ENCODE peak calls at places on chromosomes 3 and 15, in four cellular contexts. M is GM12878, O is HepG2, X is K562. W is an unnamed sample.

GRCh38 chr3:177431525-177432255 is 234.4 kb upstream of the TBL1XR1 start:
- DNase-seq in M (no peak), O (no peak), X (peak), W (peak)

GRCh38 chr3:44995142-44995770 is 19.2 kb downstream of the EXOSC7 start:
- DNase-seq in M (no peak), O (no peak), X (no peak), W (peak)

GRCh38 chr15:95287774-95288173 is 1042.7 kb upstream of the NR2F2 start:
- DNase-seq in M (no peak), O (no peak), X (no peak), W (no peak)

GRCh38 chr15:29784413-29784812 is 37.9 kb downstream of the TJP1 start:
- DNase-seq in M (no peak), O (no peak), X (no peak), W (no peak)

GRCh38 chr15:93034512-93034911 is 54.5 kb downstream of the RGMA start:
- DNase-seq in M (no peak), O (no peak), X (no peak), W (no peak)

GRCh38 chr3:182609575-182610156 is 183.6 kb upstream of the ATP11B start:
- DNase-seq in M (no peak), O (no peak), X (no peak), W (peak)

GRCh38 chr3:184545769-184546168 is 15.8 kb upstream of the EPHB3 start:
- DNase-seq in M (no peak), O (no peak), X (no peak), W (no peak)

GRCh38 chr15:78979456-78980320 is 34.8 kb upstream of the CTSH start:
- DNase-seq in M (peak), O (peak), X (peak), W (peak)

GRCh38 chr15:64892850-64893403 is 18.8 kb upstream of the ANKDD1A start:
- DNase-seq in M (peak), O (no peak), X (no peak), W (no peak)

GRCh38 chr15:42494998-42495360 is 455 bp upstream of the SNAP23 start:
- DNase-seq in M (no peak), O (peak), X (no peak), W (no peak)

GRCh38 chr3:56484096-56484495 is 15.8 kb upstream of the ERC2 start:
- DNase-seq in M (no peak), O (no peak), X (no peak), W (no peak)

GRCh38 chr3:69216981-69217380 is 94.6 kb upstream of the LMOD3 start:
- DNase-seq in M (no peak), O (no peak), X (no peak), W (no peak)

GRCh38 chr3:13012228-13012691 is 61.0 kb downstream of the IQSEC1 start:
- DNase-seq in M (peak), O (no peak), X (no peak), W (no peak)

GRCh38 chr3:106029941-106030619 is 161.3 kb upstream of the CBLB start:
- DNase-seq in M (no peak), O (no peak), X (no peak), W (no peak)

GRCh38 chr3:71117572-71118247 is 465.8 kb downstream of the FOXP1 start:
- DNase-seq in M (no peak), O (no peak), X (no peak), W (no peak)

DNA sequence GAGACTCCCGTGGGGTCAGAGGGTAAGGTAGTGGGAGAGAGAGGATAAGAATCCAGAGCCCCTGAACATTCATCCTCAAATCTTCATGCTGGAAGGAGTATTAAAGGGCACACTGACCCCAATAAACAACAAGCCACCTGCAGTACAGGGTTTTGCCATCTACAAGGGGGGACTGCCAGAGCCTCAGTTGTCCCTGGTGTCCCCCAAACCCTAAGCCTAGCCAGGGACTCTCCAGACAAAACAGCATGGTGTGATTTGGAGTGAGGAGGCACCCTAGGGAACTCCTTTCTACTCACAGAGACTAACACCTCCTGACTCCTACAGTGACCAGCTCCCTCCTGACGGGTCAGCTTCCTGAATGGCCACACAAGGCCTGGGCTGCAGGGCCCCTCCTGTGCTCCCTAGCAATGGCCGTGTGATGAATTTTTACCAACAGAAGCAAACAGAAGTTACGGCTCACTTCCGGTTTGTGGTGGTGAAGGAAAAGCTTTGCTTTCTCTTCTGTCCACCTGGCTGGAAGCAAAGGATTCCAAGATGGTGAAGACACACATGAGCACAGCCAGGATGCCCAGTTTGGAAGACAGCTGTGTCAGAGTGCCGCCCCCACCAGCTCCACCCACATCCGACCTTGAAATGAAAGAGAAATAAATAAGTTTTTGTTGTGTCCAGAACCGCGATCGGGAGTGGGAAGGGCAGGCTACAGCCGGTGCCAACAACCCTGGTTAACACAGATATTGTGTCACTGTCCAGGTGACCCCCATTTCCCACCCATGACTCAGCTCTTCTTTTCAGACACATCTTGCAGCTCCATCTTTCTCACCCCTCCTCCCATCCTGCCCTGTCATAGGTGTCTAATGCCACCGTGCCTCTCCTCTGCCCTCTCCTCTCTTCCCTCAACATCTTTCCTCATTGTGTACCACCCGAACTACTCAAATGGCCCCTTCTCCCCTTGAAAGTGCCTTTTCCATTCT is 69.6 kb upstream of the ATP13A3 start:
- DNase-seq in M (no peak), O (peak), X (peak), W (no peak)
- TF ChIP-seq FOXK2 in M (no peak), O (no peak), X (no peak), W (no peak)

DNA sequence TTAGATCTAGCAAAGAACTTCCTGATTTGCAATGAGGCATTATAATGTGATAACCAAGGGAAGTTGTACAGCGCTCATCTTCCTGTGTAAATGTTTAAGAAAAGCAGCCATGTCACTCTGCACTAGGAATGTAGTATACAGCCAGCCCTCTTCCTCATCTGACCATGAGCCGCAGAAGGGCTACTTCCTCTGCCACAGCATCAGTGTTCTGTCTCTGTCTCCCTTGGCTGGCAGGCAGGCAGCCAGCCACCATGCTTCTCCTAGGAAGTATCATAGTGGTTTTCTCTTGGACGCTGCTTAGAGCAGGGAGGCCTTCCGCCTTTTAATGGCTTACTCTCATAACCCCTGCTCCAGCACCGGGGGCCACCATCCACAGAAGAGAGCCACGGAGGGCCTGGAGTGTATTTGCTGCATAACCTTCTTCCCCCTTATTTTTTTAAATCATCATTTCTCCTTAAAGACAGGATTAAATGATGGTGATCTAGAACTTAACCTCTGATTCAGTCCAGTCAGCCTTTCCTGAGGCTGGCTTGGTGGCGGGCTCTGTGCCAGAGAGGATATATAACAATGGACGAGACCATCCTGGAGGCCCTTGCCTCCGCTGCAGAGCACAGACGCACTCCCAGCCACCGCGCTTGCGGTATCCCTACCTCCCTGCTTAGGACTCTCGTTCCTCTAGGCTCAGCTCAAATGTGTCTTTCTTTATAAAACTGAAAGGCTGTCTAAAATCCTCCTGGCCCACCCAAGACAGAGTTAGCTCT is 57.3 kb upstream of the PLXNA1 start:
- DNase-seq in M (no peak), O (no peak), X (no peak), W (no peak)
- TF ChIP-seq TARDBP in M (no peak), O (no peak), X (no peak), W (no peak)

GRCh38 chr3:63809607-63810006 is 9.5 kb upstream of the C3orf49 start:
- DNase-seq in M (no peak), O (peak), X (no peak), W (no peak)
- TF ChIP-seq BHLHE40 in M (no peak), O (no peak), X (no peak), W (no peak)

DNA sequence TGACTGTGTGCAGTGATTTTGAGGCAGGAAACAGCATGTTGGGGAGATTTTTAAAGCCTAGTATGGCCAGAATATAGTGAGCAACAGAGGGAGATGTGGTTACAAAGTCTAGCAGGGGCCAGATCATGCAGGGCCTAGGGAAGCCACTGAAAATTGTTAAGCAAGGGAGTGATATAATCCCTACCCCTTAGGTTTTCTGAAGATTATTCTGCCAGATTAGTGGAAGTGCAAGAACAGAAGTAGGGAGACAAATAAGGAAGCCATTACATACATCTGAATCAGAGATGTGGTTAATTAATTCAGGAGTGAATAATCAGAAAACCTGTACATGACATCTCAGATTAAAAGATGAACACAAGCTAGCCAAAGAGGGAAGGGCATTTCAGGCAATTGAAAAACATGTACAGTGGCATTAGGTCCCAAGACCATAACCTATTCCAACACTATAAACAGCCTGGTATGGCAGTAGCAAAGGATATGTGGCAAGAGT is 54.8 kb downstream of the MSL2 start:
- DNase-seq in M (no peak), O (no peak), X (no peak), W (no peak)
- TF ChIP-seq FOXK2 in M (no peak), O (no peak), X (no peak), W (no peak)

GRCh38 chr3:140203510-140203909 is 268.5 kb downstream of the CLSTN2 start:
- DNase-seq in M (no peak), O (no peak), X (no peak), W (no peak)
- TF ChIP-seq TARDBP in M (no peak), O (no peak), X (no peak), W (no peak)

DNA sequence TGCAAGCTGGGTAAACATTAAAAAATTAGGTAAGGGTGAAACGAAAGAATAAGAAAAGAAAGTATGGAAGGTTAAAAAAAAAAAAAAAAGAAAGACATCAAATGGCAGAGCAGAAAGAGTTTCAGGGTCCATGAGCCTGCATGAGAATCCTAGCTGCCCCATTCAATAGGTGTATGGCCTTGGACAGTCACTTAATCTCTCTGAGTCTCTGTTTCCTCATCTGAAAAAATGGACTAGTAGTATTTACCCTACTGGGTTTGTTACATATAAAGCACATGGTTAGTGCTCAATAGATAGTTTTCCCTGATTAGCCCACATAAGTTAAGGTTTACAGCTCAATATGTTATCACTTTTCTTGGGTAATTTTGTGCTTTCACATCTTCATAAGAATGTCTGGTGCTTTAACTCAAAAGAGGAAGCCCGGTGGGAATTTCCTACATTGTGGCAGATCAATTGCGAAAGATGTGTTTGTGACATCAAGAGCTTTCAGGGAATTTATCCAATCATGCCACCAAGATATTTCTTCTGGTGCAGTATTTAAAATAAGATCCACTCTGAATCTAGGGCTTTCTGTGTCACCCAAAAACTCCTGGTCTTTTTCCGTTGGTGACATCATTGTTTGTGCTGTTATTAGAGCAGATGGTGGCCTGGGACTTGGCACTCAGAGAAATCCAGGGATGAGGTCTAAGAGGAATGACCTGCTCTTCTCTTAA is 57.2 kb upstream of the UBE2E1 start:
- DNase-seq in M (no peak), O (no peak), X (no peak), W (no peak)
- TF ChIP-seq BHLHE40 in M (no peak), O (no peak), X (no peak), W (no peak)

GRCh38 chr3:179028408-179028807 is 43.2 kb downstream of the ZMAT3 start:
- DNase-seq in M (no peak), O (no peak), X (no peak), W (no peak)
- TF ChIP-seq FOXK2 in M (no peak), O (no peak), X (no peak), W (no peak)

GRCh38 chr3:43319794-43320193 is 33.5 kb downstream of the SNRK start:
- DNase-seq in M (no peak), O (no peak), X (no peak), W (no peak)
- TF ChIP-seq TARDBP in M (no peak), O (no peak), X (no peak), W (no peak)